ENCODE peak calls at places on chromosomes 13 and 19, in four cellular contexts. One of them, this sample, is unnamed.
A peak's percentile ranks its signal among the peaks of the same experiment; 100 is the strongest.

GRCh38 chr13:95150555-95150954 is 150.7 kb downstream of the ABCC4 start:
- DNase-seq in transverse colon: no peak
- DNase-seq in breast epithelium: no peak
- DNase-seq in heart left ventricle: no peak
- DNase-seq in this sample: no peak

GRCh38 chr13:66849706-66850105 is 380.4 kb downstream of the PCDH9 start:
- DNase-seq in transverse colon: no peak
- DNase-seq in heart left ventricle: no peak
- DNase-seq in breast epithelium: no peak
- DNase-seq in this sample: no peak

GRCh38 chr13:112012705-112013085 is 54.3 kb upstream of the SOX1 start:
- DNase-seq in transverse colon: no peak
- DNase-seq in breast epithelium: no peak
- DNase-seq in heart left ventricle: no peak
- DNase-seq in this sample: no peak

GRCh38 chr13:112522578-112522977 is 65.4 kb downstream of the TUBGCP3 start:
- DNase-seq in breast epithelium: no peak
- DNase-seq in heart left ventricle: no peak
- DNase-seq in transverse colon: no peak
- DNase-seq in this sample: no peak

GRCh38 chr13:28558126-28558525 is 63.2 kb upstream of the FLT1 start:
- DNase-seq in transverse colon: no peak
- DNase-seq in heart left ventricle: no peak
- DNase-seq in breast epithelium: no peak
- DNase-seq in this sample: no peak

GRCh38 chr13:39963612-39964011 is 308.1 kb downstream of the COG6 start:
- DNase-seq in transverse colon: no peak
- DNase-seq in breast epithelium: no peak
- DNase-seq in heart left ventricle: no peak
- DNase-seq in this sample: no peak

GRCh38 chr19:56066152-56067023 is 54.7 kb downstream of the ZNF787 start:
- DNase-seq in transverse colon: peak; percentile 71
- DNase-seq in heart left ventricle: peak; percentile 61
- DNase-seq in breast epithelium: peak; percentile 74
- DNase-seq in this sample: peak; percentile 86

GRCh38 chr13:111632906-111633305 is 312.5 kb downstream of the TEX29 start:
- DNase-seq in transverse colon: no peak
- DNase-seq in breast epithelium: no peak
- DNase-seq in heart left ventricle: no peak
- DNase-seq in this sample: no peak

GRCh38 chr13:52104624-52105023 is 24.2 kb downstream of the NEK5 start:
- DNase-seq in breast epithelium: no peak
- DNase-seq in heart left ventricle: no peak
- DNase-seq in transverse colon: no peak
- DNase-seq in this sample: no peak

DNA sequence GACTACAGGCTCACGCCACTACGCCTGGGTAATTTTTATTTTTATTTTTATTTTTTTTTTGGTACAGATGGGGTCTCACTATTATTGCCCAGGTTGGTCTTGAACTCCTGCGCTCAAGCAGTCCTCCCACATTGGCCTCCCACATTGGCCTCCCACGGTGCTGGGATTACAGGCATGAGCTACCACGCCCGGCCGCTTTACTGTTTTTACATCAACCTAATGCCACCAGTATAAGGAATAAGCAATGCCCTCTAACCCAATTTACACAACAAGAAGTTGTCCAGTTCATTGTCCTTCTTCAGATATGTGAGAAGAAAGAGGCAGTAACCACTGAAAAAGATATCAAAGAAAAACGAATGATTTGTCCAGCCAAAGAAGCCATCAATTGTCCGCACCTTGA is 24.4 kb downstream of the RAB20 start:
- DNase-seq in transverse colon: no peak
- DNase-seq in heart left ventricle: no peak
- DNase-seq in breast epithelium: no peak
- DNase-seq in this sample: no peak
- H3K27ac ChIP-seq in transverse colon: peak overlapping the region; percentile 27
- H3K27ac ChIP-seq in heart left ventricle: peak overlapping the region; percentile 37
- H3K27ac ChIP-seq in breast epithelium: no peak overlapping the region
- H3K27ac ChIP-seq in this sample: peak overlapping the region; percentile 39

GRCh38 chr13:96388598-96388997 is 298.7 kb downstream of the HS6ST3 start:
- DNase-seq in breast epithelium: no peak
- DNase-seq in heart left ventricle: no peak
- DNase-seq in transverse colon: no peak
- DNase-seq in this sample: no peak
- TF ChIP-seq POLR2A in breast epithelium: no peak
- TF ChIP-seq POLR2A in heart left ventricle: no peak
- TF ChIP-seq POLR2A in transverse colon: no peak
- TF ChIP-seq POLR2A in this sample: no peak

GRCh38 chr19:48958006-48958405 is 3.3 kb downstream of the BAX start:
- DNase-seq in heart left ventricle: no peak
- DNase-seq in breast epithelium: no peak
- DNase-seq in transverse colon: no peak
- DNase-seq in this sample: no peak

GRCh38 chr19:48954595-48955307 is at the start of gene BAX:
- DNase-seq in heart left ventricle: peak; percentile 97
- DNase-seq in transverse colon: peak; percentile 98
- DNase-seq in breast epithelium: peak; percentile 96
- DNase-seq in this sample: peak; percentile 98

GRCh38 chr19:48955308-48955958 is 758 bp downstream of the BAX start:
- DNase-seq in breast epithelium: no peak
- DNase-seq in transverse colon: no peak
- DNase-seq in heart left ventricle: no peak
- DNase-seq in this sample: no peak

GRCh38 chr19:48950830-48951519 is 3.7 kb upstream of the BAX start:
- DNase-seq in heart left ventricle: no peak
- DNase-seq in breast epithelium: no peak
- DNase-seq in transverse colon: no peak
- DNase-seq in this sample: no peak

GRCh38 chr19:48954011-48954594 is 572 bp upstream of the BAX start:
- DNase-seq in heart left ventricle: no peak
- DNase-seq in breast epithelium: no peak
- DNase-seq in transverse colon: no peak
- DNase-seq in this sample: peak; percentile 35
- H3K27ac ChIP-seq in heart left ventricle: peak overlapping the region; percentile 92
- H3K27ac ChIP-seq in breast epithelium: peak overlapping the region; percentile 71
- H3K27ac ChIP-seq in transverse colon: peak overlapping the region; percentile 89
- H3K27ac ChIP-seq in this sample: peak overlapping the region; percentile 80

GRCh38 chr13:26558912-26559485 is 1.5 kb downstream of the WASF3 start:
- DNase-seq in transverse colon: no peak
- DNase-seq in breast epithelium: no peak
- DNase-seq in heart left ventricle: no peak
- DNase-seq in this sample: no peak

GRCh38 chr13:26555413-26555812 is 2.1 kb upstream of the WASF3 start:
- DNase-seq in breast epithelium: no peak
- DNase-seq in transverse colon: no peak
- DNase-seq in heart left ventricle: no peak
- DNase-seq in this sample: no peak

GRCh38 chr13:26558074-26558805 is 757 bp downstream of the WASF3 start:
- DNase-seq in heart left ventricle: peak; percentile 20
- DNase-seq in transverse colon: no peak
- DNase-seq in breast epithelium: no peak
- DNase-seq in this sample: no peak

GRCh38 chr13:26557051-26557392 is 461 bp upstream of the WASF3 start:
- DNase-seq in transverse colon: no peak
- DNase-seq in heart left ventricle: no peak
- DNase-seq in breast epithelium: no peak
- DNase-seq in this sample: no peak

DNA sequence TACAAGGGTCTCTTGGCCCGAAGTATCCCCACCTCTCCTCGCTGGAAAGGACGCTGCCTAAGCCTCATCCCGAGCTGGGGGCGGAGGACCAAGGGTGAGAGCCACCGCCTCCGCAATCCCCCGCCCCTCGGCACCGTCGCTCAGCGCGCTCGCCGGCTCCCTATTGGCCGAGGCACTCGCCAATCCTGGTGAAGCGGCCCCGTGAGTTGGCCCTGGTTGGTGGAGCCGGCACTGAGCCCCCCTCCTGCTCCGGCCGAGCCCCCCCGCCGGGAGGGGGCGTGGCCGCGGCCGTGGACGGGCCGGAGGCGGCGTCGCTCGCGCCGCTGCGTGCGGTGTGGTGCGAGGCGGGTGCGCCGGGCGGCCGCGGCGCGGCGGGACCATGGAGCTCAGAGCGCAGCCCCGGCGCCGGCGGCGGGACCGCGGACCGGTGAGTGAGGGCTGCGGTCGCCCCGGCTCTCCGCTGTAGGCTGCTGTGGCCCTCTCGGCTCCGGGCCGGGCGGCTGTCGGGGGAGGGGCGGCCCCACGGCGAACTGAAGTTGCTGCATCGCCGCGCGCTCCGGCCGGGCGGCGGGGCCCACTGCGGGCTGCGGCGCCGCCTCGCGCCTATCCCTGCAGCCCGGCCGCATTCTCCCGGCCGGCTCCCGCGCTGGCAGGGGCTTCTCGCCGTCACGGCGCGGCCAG is at the start of gene WASF3:
- DNase-seq in transverse colon: peak; percentile 86
- DNase-seq in heart left ventricle: peak; percentile 94
- DNase-seq in breast epithelium: peak; percentile 92
- DNase-seq in this sample: peak; percentile 84
- TF ChIP-seq POLR2A in transverse colon: no peak
- TF ChIP-seq POLR2A in heart left ventricle: peak; percentile 22
- TF ChIP-seq POLR2A in breast epithelium: no peak
- TF ChIP-seq POLR2A in this sample: no peak

This sample was measured in Peyer's patch.